ENCODE peak calls at places on chromosomes 16 and 17, in four cellular contexts. S, R, U and H are unnamed samples.

GRCh38 chr16:49023095-49023494 is 258.5 kb downstream of the CBLN1 start:
- DNase-seq in U (peak), S (no peak), R (peak), H (no peak)

GRCh38 chr16:28935924-28936783 is 4.4 kb downstream of the CD19 start:
- DNase-seq in S (peak), R (peak), U (peak), H (no peak)

GRCh38 chr16:67923414-67924127 is 8.1 kb downstream of the CTRL start:
- DNase-seq in U (no peak), R (no peak), S (peak), H (no peak)

GRCh38 chr16:2486645-2487516 is 12.0 kb downstream of the TBC1D24 start:
- DNase-seq in S (peak), U (no peak), R (peak), H (no peak)

GRCh38 chr17:77665833-77666232 is 292.7 kb upstream of the TNRC6C start:
- DNase-seq in S (no peak), U (no peak), R (no peak), H (no peak)

GRCh38 chr16:15757630-15758251 is 99.1 kb downstream of the MYH11 start:
- DNase-seq in R (no peak), S (no peak), U (no peak), H (no peak)

GRCh38 chr16:68519225-68519745 is 19.8 kb upstream of the ZFP90 start:
- DNase-seq in R (no peak), U (no peak), S (no peak), H (no peak)

GRCh38 chr17:78401246-78401645 is 22.8 kb downstream of the PGS1 start:
- DNase-seq in R (no peak), U (no peak), S (peak), H (no peak)

GRCh38 chr16:450800-451512 is 25.5 kb downstream of the RAB11FIP3 start:
- DNase-seq in U (no peak), S (no peak), R (no peak), H (no peak)

GRCh38 chr16:3651461-3652372 is 2.8 kb upstream of the DNASE1 start:
- DNase-seq in R (no peak), S (no peak), U (no peak), H (no peak)

GRCh38 chr16:4306439-4307214 is 9.2 kb upstream of the GLIS2 start:
- DNase-seq in S (no peak), U (no peak), R (no peak), H (no peak)

GRCh38 chr17:40316571-40317344 is 7.8 kb downstream of the RARA start:
- DNase-seq in S (peak), U (peak), R (peak), H (no peak)

GRCh38 chr17:9943343-9943742 is 38.3 kb upstream of the RCVRN start:
- DNase-seq in U (no peak), R (no peak), S (no peak), H (no peak)

GRCh38 chr17:71032746-71033273 is 863.5 kb downstream of the KCNJ2 start:
- DNase-seq in R (no peak), U (no peak), S (no peak), H (no peak)

GRCh38 chr17:81342700-81343070 is 47.6 kb upstream of the SLC38A10 start:
- DNase-seq in S (no peak), R (no peak), U (no peak), H (no peak)

GRCh38 chr17:64707077-64707591 is 45.0 kb upstream of the SMURF2 start:
- DNase-seq in R (peak), U (peak), S (peak), H (peak)

GRCh38 chr16:69476920-69477418 is 52.5 kb downstream of the CYB5B start:
- DNase-seq in R (no peak), U (peak), S (no peak), H (peak)

GRCh38 chr16:50460538-50461399 is 87.4 kb upstream of the NKD1 start:
- DNase-seq in S (no peak), U (no peak), R (no peak), H (no peak)

GRCh38 chr17:46764709-46765401 is 53.6 kb downstream of the WNT3 start:
- DNase-seq in R (no peak), S (no peak), U (no peak), H (no peak)

GRCh38 chr16:17372383-17372782 is 98.4 kb downstream of the XYLT1 start:
- DNase-seq in R (no peak), U (no peak), S (no peak), H (no peak)

GRCh38 chr17:5635949-5636348 is 51.6 kb upstream of the NLRP1 start:
- DNase-seq in S (no peak), R (no peak), U (no peak), H (no peak)

GRCh38 chr17:41588126-41588810 is 1.6 kb upstream of the KRT14 start:
- DNase-seq in S (no peak), R (no peak), U (no peak), H (no peak)

GRCh38 chr16:81888520-81889394 is 109.7 kb downstream of the PLCG2 start:
- DNase-seq in S (no peak), R (peak), U (no peak), H (no peak)

GRCh38 chr16:88772871-88773811 is 11.9 kb downstream of the PIEZO1 start:
- DNase-seq in R (peak), S (no peak), U (no peak), H (no peak)

GRCh38 chr16:83040174-83040573 is 413.4 kb downstream of the CDH13 start:
- DNase-seq in U (no peak), R (no peak), S (no peak), H (no peak)